ENCODE peak calls at places on chromosomes 4 and X, in five cellular contexts. F is upper lobe of left lung, K is K562, H is HepG2, D is GM12878. O is an unnamed sample.
A peak's percentile ranks its signal among the peaks of the same experiment; 100 is the strongest.

GRCh38 chr4:75698162-75698962 is 25.2 kb upstream of the G3BP2 start:
- ATAC-seq in F (peak; percentile 80), K (peak; percentile 84), H (no peak), D (peak; percentile 97), O (peak; percentile 58)

GRCh38 chr4:84484274-84484673 is 14.8 kb downstream of the NKX6-1 start:
- ATAC-seq in F (no peak), K (no peak), H (peak; percentile 49), D (no peak), O (no peak)

GRCh38 chr4:110411599-110412011 is 64.3 kb upstream of the ENPEP start:
- ATAC-seq in F (no peak), K (peak; percentile 74), H (no peak), D (no peak), O (no peak)

GRCh38 chr4:17773125-17773698 is 8.2 kb downstream of the FAM184B start:
- ATAC-seq in F (no peak), K (no peak), H (no peak), D (no peak), O (no peak)

GRCh38 chr4:153787156-153787555 is 1.7 kb downstream of the SFRP2 start:
- ATAC-seq in F (no peak), K (no peak), H (no peak), D (no peak), O (no peak)

GRCh38 chr4:51868449-51868847 is 25.5 kb downstream of the DCUN1D4 start:
- ATAC-seq in F (no peak), K (no peak), H (no peak), D (no peak), O (no peak)

GRCh38 chr4:172124656-172125308 is 311.6 kb downstream of the GALNTL6 start:
- ATAC-seq in F (no peak), K (no peak), H (no peak), D (no peak), O (no peak)

GRCh38 chr4:41458689-41459088 is 79.3 kb upstream of the LIMCH1 start:
- ATAC-seq in F (no peak), K (no peak), H (no peak), D (no peak), O (no peak)

GRCh38 chr4:162360369-162361149 is 196.8 kb upstream of the FSTL5 start:
- ATAC-seq in F (no peak), K (no peak), H (no peak), D (no peak), O (no peak)

GRCh38 chr4:26402458-26402857 is 81.6 kb downstream of the RBPJ start:
- ATAC-seq in F (no peak), K (no peak), H (no peak), D (peak; percentile 58), O (no peak)

GRCh38 chr4:168098257-168098717 is 6.0 kb downstream of the ANXA10 start:
- ATAC-seq in F (no peak), K (no peak), H (no peak), D (no peak), O (no peak)

DNA sequence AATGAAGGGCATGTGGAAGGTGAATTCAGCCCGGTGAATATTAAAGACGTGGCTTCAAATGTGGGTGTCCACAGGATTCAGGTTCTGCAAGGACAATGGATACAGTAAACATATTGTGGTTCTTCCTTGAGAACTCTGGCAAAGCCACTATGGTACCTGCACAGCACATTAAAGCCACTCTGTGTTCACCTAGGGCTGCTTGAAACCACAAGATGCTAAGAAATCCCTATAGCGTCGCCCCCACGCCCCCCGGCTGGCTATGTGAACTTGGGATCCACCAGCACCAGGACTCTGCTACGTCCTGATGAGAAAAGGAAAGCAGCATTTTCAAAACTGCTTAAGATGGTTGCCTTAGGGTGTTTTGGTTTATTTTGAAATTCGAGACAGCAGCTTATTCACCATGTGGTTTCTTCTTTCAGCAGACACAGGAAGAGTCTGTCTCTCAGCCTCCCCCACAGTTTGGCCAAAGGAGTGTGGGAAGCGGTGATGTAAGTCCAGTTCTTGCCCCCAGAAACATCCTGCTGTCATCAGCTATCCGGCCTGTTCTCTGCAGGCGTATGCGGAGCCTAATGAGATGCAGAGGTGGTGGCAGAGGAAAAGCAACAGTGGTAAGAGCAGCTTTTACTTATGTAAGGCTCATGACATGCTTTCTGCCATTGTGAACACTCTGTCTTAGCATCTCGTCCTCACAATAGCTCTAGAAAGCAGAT is 111.5 kb downstream of the AFAP1 start:
- ATAC-seq in F (peak; percentile 95), K (peak; percentile 63), H (no peak), D (no peak), O (peak; percentile 83)
- TF ChIP-seq POLR2AphosphoS5 in F (peak; percentile 83), K (no peak), H (no peak), D (no peak), O (peak; percentile 22)

GRCh38 chr4:101346562-101347266 is 612 bp downstream of the PPP3CA start:
- ATAC-seq in F (peak; percentile 44), K (peak; percentile 42), H (peak; percentile 16), D (peak; percentile 28), O (peak; percentile 6)
- TF ChIP-seq EP300 in F (no peak), K (no peak), H (no peak), D (no peak), O (no peak)

DNA sequence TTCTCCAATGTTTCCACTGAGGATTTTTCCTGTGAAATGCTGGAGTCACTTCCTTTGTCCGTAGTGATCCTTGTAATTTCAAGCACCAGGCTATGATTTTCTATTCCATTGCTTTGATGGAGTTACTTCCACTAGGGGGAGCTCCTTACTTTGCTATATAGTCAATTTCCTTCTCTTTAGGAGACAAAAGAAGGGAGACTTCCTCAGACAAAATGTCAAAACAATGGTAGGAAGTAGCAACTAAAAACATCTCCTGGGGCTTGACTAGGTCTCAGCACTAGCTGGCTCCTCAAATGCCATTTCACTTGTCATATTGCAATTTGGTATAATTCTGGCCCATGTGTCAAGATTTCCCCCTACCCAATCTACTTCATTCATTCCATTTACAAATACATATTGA is 24.1 kb downstream of the ZCCHC12 start:
- ATAC-seq in F (peak; percentile 56), K (peak; percentile 82), H (no peak), D (peak; percentile 66), O (peak; percentile 67)
- TF ChIP-seq POLR2AphosphoS5 in F (no peak), K (no peak), H (no peak), D (no peak), O (no peak)

DNA sequence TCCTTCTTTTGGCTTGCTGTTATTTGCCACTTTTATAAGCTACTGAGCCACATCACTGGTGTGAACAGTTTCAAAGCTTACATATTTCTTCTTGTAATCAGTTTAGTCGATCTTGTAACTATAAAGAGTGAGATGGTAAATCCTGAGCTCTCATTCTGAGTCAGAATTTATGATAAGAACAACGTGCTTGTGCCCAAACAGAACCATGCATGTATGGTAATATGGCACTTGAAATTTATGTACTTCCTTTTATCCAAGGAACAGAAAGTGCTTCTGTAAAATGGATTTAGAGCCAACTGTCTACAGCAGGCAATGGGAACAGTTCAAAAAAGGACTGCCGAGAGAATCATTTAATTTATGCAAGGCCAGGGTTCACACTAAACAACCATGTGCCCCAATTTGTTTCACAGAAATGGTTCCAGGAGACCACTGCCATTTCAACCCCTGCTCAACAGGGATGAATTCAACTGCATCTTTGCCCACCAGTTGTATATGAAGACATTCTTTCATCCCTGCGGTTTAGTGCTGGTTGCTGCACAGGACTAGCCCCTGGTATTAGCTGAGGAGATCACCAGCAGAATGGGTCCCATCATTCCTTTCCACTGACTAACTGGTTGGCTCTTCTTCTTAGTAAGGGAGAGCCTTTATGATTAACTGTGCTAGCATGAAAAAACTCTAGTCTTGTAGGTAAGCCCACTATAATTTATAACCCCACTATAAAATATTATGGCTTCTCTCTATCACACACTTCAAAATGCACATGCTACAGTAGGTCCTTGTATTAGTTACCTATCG is 162.9 kb upstream of the PGRMC2 start:
- ATAC-seq in F (no peak), K (no peak), H (no peak), D (no peak), O (no peak)
- TF ChIP-seq EP300 in F (no peak), K (no peak), H (no peak), D (no peak), O (no peak)

GRCh38 chrX:153902388-153902787 is 2.1 kb upstream of the AVPR2 start:
- ATAC-seq in F (no peak), K (no peak), H (no peak), D (no peak), O (no peak)

GRCh38 chrX:153903991-153904957 is at the start of gene AVPR2:
- ATAC-seq in F (peak; percentile 7), K (peak; percentile 21), H (no peak), D (peak; percentile 3), O (peak; percentile 57)

GRCh38 chrX:153900806-153901752 is 3.4 kb upstream of the AVPR2 start:
- ATAC-seq in F (peak; percentile 88), K (peak; percentile 83), H (no peak), D (peak; percentile 91), O (peak; percentile 80)

GRCh38 chrX:153903238-153903980 is 1.1 kb upstream of the AVPR2 start:
- ATAC-seq in F (peak; percentile 53), K (peak; percentile 16), H (peak; percentile 32), D (peak; percentile 15), O (peak; percentile 31)

GRCh38 chrX:153901753-153902140 is 2.7 kb upstream of the AVPR2 start:
- ATAC-seq in F (no peak), K (no peak), H (no peak), D (no peak), O (no peak)
- TF ChIP-seq POLR2AphosphoS5 in F (no peak), K (no peak), H (no peak), D (no peak), O (no peak)

DNA sequence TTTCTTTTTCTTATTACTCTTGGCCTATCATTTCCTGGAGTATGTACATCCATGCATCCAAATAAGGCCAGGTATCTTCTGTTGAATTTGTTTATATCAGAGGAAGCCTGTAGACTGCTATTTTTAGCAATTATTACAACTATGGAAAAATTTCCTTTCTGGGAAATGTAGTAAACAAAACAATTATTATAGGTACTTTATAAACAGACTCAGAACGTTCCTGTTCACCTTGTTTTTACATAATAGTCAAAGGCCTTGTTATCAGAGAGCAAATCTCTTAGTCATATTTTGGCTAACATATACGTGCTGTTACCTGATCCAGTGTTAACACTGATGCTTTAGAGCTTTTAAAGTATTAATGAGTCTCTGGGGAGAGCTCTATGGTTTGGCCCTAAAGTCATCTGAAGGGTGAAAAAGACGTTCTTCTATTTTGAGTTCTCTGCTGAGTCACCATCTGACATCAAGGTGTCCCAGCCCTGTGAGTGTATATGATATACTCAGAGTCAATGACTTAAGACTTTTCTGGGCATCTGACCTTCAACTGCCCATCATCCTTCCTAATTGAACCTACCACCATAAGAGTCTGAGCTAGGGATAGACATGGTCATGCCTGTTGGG is 7.3 kb downstream of the SPARCL1 start:
- ATAC-seq in F (no peak), K (peak; percentile 79), H (no peak), D (peak; percentile 50), O (peak; percentile 52)
- TF ChIP-seq EP300 in F (no peak), K (no peak), H (no peak), D (no peak), O (peak; percentile 64)

GRCh38 chr4:57131849-57132745 is 21.9 kb upstream of the IGFBP7 start:
- ATAC-seq in F (no peak), K (no peak), H (peak; percentile 35), D (no peak), O (peak; percentile 60)
- TF ChIP-seq POLR2AphosphoS5 in F (no peak), K (no peak), H (no peak), D (no peak), O (no peak)

O was measured in gastroesophageal sphincter.